ENCODE peak calls at places on chromosomes 16 and 17, in seven cellular contexts. P, I, B, T, H, M and U are unnamed samples.

GRCh38 chr17:28173801-28174200 is 131.3 kb downstream of the NLK start:
- DNase-seq in H (no peak), M (no peak), I (no peak), T (no peak), B (no peak), P (no peak), U (no peak)

GRCh38 chr17:45970659-45971058 is 28.4 kb upstream of the STH start:
- DNase-seq in M (no peak), T (no peak), H (no peak), I (peak), B (no peak), P (no peak), U (no peak)

GRCh38 chr16:10964891-10965326 is 20.5 kb downstream of the CLEC16A start:
- DNase-seq in I (no peak), T (peak), P (no peak), M (peak), B (no peak), H (no peak), U (no peak)

GRCh38 chr17:47324224-47325020 is 667 bp downstream of the EFCAB13 start:
- DNase-seq in I (peak), H (no peak), P (peak), T (peak), M (peak), B (peak), U (no peak)

GRCh38 chr16:2121853-2122252 is 13.8 kb downstream of the PKD1 start:
- DNase-seq in B (no peak), H (peak), M (no peak), P (no peak), I (no peak), T (no peak), U (no peak)

GRCh38 chr17:16924701-16925440 is 47.0 kb downstream of the TNFRSF13B start:
- DNase-seq in M (no peak), B (peak), H (no peak), P (no peak), I (peak), T (no peak), U (no peak)

GRCh38 chr16:4056161-4057105 is 59.8 kb downstream of the ADCY9 start:
- DNase-seq in M (no peak), H (no peak), I (no peak), B (no peak), T (no peak), P (no peak), U (no peak)

GRCh38 chr16:89586853-89587252 is 11.3 kb downstream of the CPNE7 start:
- DNase-seq in B (no peak), M (no peak), H (no peak), P (peak), T (peak), I (no peak), U (no peak)

GRCh38 chr17:71458322-71458721 is 662.5 kb upstream of the SOX9 start:
- DNase-seq in P (no peak), I (no peak), M (no peak), B (no peak), H (no peak), T (no peak), U (no peak)

GRCh38 chr17:33127706-33128105 is 136.1 kb downstream of the SPACA3 start:
- DNase-seq in M (no peak), P (no peak), I (no peak), H (no peak), T (no peak), B (no peak), U (no peak)

GRCh38 chr17:31115168-31115567 is 20.4 kb downstream of the NF1 start:
- DNase-seq in I (no peak), H (no peak), T (no peak), P (no peak), B (no peak), M (no peak), U (no peak)